ENCODE peak calls at places on chromosomes 12 and 14, in eight cellular contexts. X is HCT116, Z is WERI-Rb-1, T is body of pancreas, S is ascending aorta, R is AG10803, Y is astrocyte of the cerebellum, V is astrocyte of the spinal cord. L is an unnamed sample.

GRCh38 chr14:100883789-100884101 is 19.8 kb downstream of the RTL1 start:
- DNase-seq in T (no peak), Z (no peak), X (no peak), S (no peak), V (no peak), Y (no peak), R (no peak), L (no peak)

GRCh38 chr12:52681551-52682380 is 1.6 kb upstream of the KRT1 start:
- DNase-seq in R (no peak), T (no peak), Z (no peak), S (no peak), X (no peak), V (no peak), Y (no peak), L (no peak)

GRCh38 chr12:73361867-73362230 is 1089.7 kb downstream of the TRHDE start:
- DNase-seq in V (no peak), S (no peak), Z (no peak), Y (no peak), X (no peak), R (no peak), T (no peak), L (no peak)

GRCh38 chr12:113289361-113289760 is 45.5 kb downstream of the SLC8B1 start:
- DNase-seq in Y (no peak), X (no peak), T (no peak), V (no peak), S (no peak), Z (no peak), R (no peak), L (no peak)

GRCh38 chr14:78123650-78124253 is 46.4 kb upstream of the NRXN3 start:
- DNase-seq in R (no peak), X (no peak), T (no peak), Z (no peak), V (no peak), S (no peak), Y (no peak), L (no peak)

GRCh38 chr12:121175383-121176119 is 34.4 kb upstream of the P2RX4 start:
- DNase-seq in X (no peak), V (no peak), Z (no peak), T (no peak), R (no peak), Y (no peak), S (no peak), L (no peak)

GRCh38 chr12:47223848-47224213 is 144.1 kb upstream of the AMIGO2 start:
- DNase-seq in Y (no peak), V (peak; percentile 34), Z (no peak), X (no peak), R (no peak), T (peak; percentile 84), S (no peak), L (no peak)

GRCh38 chr12:104188534-104188933 is 27.0 kb upstream of the TXNRD1 start:
- DNase-seq in Z (no peak), S (no peak), X (no peak), Y (no peak), V (no peak), R (no peak), T (no peak), L (no peak)

GRCh38 chr12:56596815-56597214 is 33.3 kb downstream of the BAZ2A start:
- DNase-seq in Y (no peak), V (no peak), X (no peak), T (no peak), R (no peak), Z (peak; percentile 33), S (no peak), L (no peak)

GRCh38 chr12:45730842-45731336 is 1.4 kb downstream of the ARID2 start:
- DNase-seq in S (no peak), R (peak; percentile 30), X (no peak), T (no peak), Y (no peak), Z (no peak), V (peak; percentile 63), L (no peak)

GRCh38 chr14:100486025-100486828 is 101.0 kb downstream of the BEGAIN start:
- DNase-seq in R (peak; percentile 97), X (no peak), S (no peak), Y (peak; percentile 60), Z (peak; percentile 33), V (peak; percentile 80), T (peak; percentile 75), L (no peak)

GRCh38 chr12:86137936-86138335 is 118.3 kb downstream of the MGAT4C start:
- DNase-seq in V (peak; percentile 52), T (no peak), R (peak; percentile 22), X (peak; percentile 16), Y (peak; percentile 9), Z (no peak), S (no peak), L (peak; percentile 76)

GRCh38 chr12:25119020-25119419 is 75.9 kb downstream of the DNAI7 start:
- DNase-seq in T (no peak), R (no peak), V (no peak), X (no peak), Y (no peak), S (no peak), Z (no peak), L (no peak)

GRCh38 chr12:27280412-27280811 is 36.3 kb downstream of the STK38L start:
- DNase-seq in Y (no peak), S (no peak), T (no peak), Z (no peak), R (no peak), V (no peak), X (no peak), L (no peak)

GRCh38 chr12:27289414-27289813 is 43.2 kb upstream of the BMAL2 start:
- DNase-seq in T (no peak), Y (no peak), S (no peak), Z (no peak), V (no peak), X (no peak), R (peak; percentile 10), L (no peak)

GRCh38 chr12:27284021-27284420 is 39.9 kb downstream of the STK38L start:
- DNase-seq in V (no peak), S (no peak), T (no peak), X (no peak), R (no peak), Z (no peak), Y (no peak), L (no peak)

GRCh38 chr12:27284751-27285150 is 40.7 kb downstream of the STK38L start:
- DNase-seq in S (no peak), R (peak; percentile 66), Z (no peak), T (no peak), X (no peak), V (peak; percentile 85), Y (peak; percentile 22), L (no peak)

GRCh38 chr12:27285395-27285794 is 41.3 kb downstream of the STK38L start:
- DNase-seq in S (no peak), X (no peak), Z (no peak), R (no peak), V (peak; percentile 35), T (no peak), Y (no peak), L (no peak)
- H3K4me3 ChIP-seq in S (peak overlapping the region; percentile 16), X (no peak overlapping the region), Z (no peak overlapping the region), R (no peak overlapping the region), V (no peak overlapping the region), T (no peak overlapping the region), Y (no peak overlapping the region), L (no peak overlapping the region)

GRCh38 chr12:22034709-22035506 is 11.1 kb upstream of the CMAS start:
- DNase-seq in Z (no peak), V (peak; percentile 11), Y (no peak), R (peak; percentile 8), T (peak; percentile 24), S (no peak), X (no peak), L (no peak)
- TF ChIP-seq CTCF in Z (no peak), V (no peak), Y (no peak), R (no peak), T (no peak), S (no peak), X (no peak), L (no peak)

GRCh38 chr14:93073366-93073722 is 42.4 kb downstream of the ITPK1 start:
- DNase-seq in Y (no peak), X (no peak), Z (no peak), T (no peak), R (no peak), S (no peak), V (no peak), L (no peak)
- H3K4me3 ChIP-seq in Y (no peak overlapping the region), X (no peak overlapping the region), Z (no peak overlapping the region), T (no peak overlapping the region), R (no peak overlapping the region), S (no peak overlapping the region), V (no peak overlapping the region), L (no peak overlapping the region)

GRCh38 chr12:39403376-39403775 is 39.5 kb downstream of the KIF21A start:
- DNase-seq in S (no peak), V (no peak), Y (no peak), T (no peak), X (no peak), Z (no peak), R (no peak), L (no peak)
- TF ChIP-seq CTCF in S (no peak), V (no peak), Y (no peak), T (no peak), X (no peak), Z (no peak), R (no peak), L (no peak)

DNA sequence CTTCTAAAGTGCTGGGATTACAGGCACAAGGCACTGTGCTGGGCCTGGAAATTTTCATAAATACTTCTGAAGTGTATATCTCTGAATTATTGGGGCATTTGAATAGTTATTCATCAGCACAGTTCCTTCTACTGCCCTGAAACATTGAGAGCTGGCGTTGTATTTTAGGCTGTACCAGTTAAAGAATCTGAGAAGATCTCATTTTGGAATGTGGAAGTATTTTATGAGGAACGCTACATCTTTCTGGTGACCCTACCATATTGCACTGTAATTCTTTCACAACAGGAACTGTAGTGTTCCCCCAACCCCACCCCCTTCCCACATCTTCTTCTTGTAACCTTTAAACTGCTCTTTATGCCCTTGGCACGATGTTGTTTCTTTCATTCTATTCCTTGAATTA is 349.0 kb upstream of the RGS6 start:
- DNase-seq in X (no peak), Z (no peak), T (no peak), S (no peak), R (no peak), Y (no peak), V (no peak), L (no peak)
- H3K4me3 ChIP-seq in X (no peak overlapping the region), Z (no peak overlapping the region), T (no peak overlapping the region), S (no peak overlapping the region), R (no peak overlapping the region), Y (no peak overlapping the region), V (no peak overlapping the region), L (no peak overlapping the region)

DNA sequence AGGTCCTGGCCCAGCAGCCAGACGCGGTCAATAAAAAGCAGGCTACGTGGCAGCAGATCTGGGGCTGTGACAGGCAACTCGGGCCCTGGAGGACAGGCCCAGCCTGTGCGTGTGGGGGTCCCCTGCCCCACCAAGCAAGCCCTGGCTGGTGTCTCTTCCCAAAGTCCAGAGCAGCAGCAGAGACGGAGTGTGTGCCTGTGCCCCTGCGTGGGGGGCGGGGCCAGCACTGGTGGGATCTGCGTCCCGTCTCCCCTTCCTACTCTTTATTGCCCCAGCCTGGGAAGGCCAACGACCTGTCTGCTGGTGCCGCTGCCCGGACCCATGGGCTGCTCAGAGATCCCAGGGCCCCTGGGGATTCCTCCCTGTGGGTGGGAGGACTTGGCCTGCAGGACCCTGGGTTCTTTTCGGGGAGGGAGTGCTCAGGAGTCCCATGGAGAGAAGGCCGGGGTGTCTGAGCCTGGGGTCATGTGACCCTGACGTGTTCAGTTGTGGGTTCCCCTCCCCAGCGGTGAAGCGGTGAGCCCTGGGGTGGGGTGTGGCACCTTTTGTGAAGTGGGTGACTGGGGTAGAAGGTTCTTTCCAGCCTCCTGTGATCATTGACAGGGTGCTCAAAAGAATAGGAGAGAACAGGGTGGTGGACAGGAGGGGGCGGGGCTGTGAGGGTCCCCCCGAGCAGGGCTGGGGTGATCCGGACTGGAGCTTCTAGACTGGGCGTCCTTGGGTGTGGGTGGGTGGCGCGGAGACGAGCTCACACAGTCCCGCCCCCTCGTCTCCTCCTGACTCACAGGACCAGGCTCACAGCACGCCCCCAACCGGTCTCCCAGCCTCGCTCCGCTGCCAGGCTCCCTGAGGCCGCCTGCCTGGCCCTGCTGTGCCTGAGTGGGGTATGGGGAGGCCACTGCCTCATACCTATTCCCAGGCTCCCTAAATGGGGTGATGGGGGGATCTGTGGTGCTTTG is 22.4 kb downstream of the ASPG start:
- DNase-seq in S (no peak), V (no peak), X (no peak), Y (no peak), R (no peak), Z (peak; percentile 8), T (peak; percentile 8), L (no peak)
- TF ChIP-seq CTCF in S (no peak), V (no peak), X (no peak), Y (no peak), R (no peak), Z (no peak), T (no peak), L (no peak)

L was measured in epithelial cell of proximal tubule.